ENCODE peak calls at places on chromosome 22, in four cellular contexts. W, D, L and N are unnamed samples.

GRCh38 chr22:21947040-21948014 is 5.3 kb downstream of the PPM1F start:
- DNase-seq in D (no peak), L (peak), W (peak), N (peak)

GRCh38 chr22:36068776-36069344 is 40.2 kb upstream of the RBFOX2 start:
- DNase-seq in L (no peak), W (no peak), D (no peak), N (no peak)

GRCh38 chr22:47463220-47463619 is 700.8 kb downstream of the TBC1D22A start:
- DNase-seq in D (no peak), L (no peak), W (no peak), N (no peak)

GRCh38 chr22:45683248-45683647 is 11.6 kb downstream of the ATXN10 start:
- DNase-seq in L (no peak), W (no peak), D (no peak), N (no peak)

GRCh38 chr22:37485714-37486223 is 415 bp downstream of the MFNG start:
- DNase-seq in W (no peak), D (no peak), L (no peak), N (no peak)

GRCh38 chr22:19811211-19811621 is 43.5 kb downstream of the GNB1L start:
- DNase-seq in W (no peak), L (no peak), D (no peak), N (no peak)

GRCh38 chr22:33047744-33048143 is 10.4 kb downstream of the SYN3 start:
- DNase-seq in L (no peak), W (no peak), D (no peak), N (no peak)

GRCh38 chr22:36155702-36156101 is 4.9 kb downstream of the APOL3 start:
- DNase-seq in W (no peak), L (no peak), D (no peak), N (no peak)

GRCh38 chr22:36383110-36383581 is 4.6 kb downstream of the MYH9 start:
- DNase-seq in W (no peak), L (peak), D (no peak), N (no peak)

GRCh38 chr22:19522190-19522880 is 1.9 kb downstream of the CLDN5 start:
- DNase-seq in L (no peak), W (no peak), D (no peak), N (no peak)

GRCh38 chr22:47163481-47163875 is 401.0 kb downstream of the TBC1D22A start:
- DNase-seq in D (no peak), L (no peak), W (no peak), N (no peak)

GRCh38 chr22:20805972-20806471 is 32.1 kb downstream of the SERPIND1 start:
- DNase-seq in L (peak), D (no peak), W (no peak), N (no peak)